ENCODE peak calls at places on chromosomes 7 and 10, in four cellular contexts. One of them, this sample, is unnamed.

GRCh38 chr7:157801109-157801508 is 464.3 kb downstream of the DNAJB6 start:
- DNase-seq in IMR-90: no peak
- DNase-seq in H9: no peak
- DNase-seq in neuronal stem cell: no peak
- DNase-seq in this sample: no peak

GRCh38 chr7:156282816-156283215 is 357.8 kb upstream of the RNF32 start:
- DNase-seq in H9: no peak
- DNase-seq in neuronal stem cell: no peak
- DNase-seq in IMR-90: no peak
- DNase-seq in this sample: no peak

GRCh38 chr10:80946073-80946472 is 408.4 kb downstream of the SH2D4B start:
- DNase-seq in IMR-90: no peak
- DNase-seq in neuronal stem cell: no peak
- DNase-seq in H9: no peak
- DNase-seq in this sample: no peak

GRCh38 chr10:9608592-9608991 is 1409.1 kb upstream of the CELF2 start:
- DNase-seq in neuronal stem cell: no peak
- DNase-seq in IMR-90: peak; percentile 50
- DNase-seq in H9: no peak
- DNase-seq in this sample: peak; percentile 53

GRCh38 chr7:38224392-38224791 is 46.3 kb downstream of the STARD3NL start:
- DNase-seq in neuronal stem cell: no peak
- DNase-seq in IMR-90: peak; percentile 25
- DNase-seq in H9: no peak
- DNase-seq in this sample: peak; percentile 18

GRCh38 chr7:43530553-43531410 is 52.1 kb upstream of the STK17A start:
- DNase-seq in neuronal stem cell: no peak
- DNase-seq in IMR-90: no peak
- DNase-seq in H9: no peak
- DNase-seq in this sample: no peak

GRCh38 chr7:41955475-41956243 is 252.8 kb upstream of the INHBA start:
- DNase-seq in IMR-90: peak; percentile 99
- DNase-seq in neuronal stem cell: peak; percentile 59
- DNase-seq in H9: peak; percentile 76
- DNase-seq in this sample: peak; percentile 95

GRCh38 chr10:103990170-103990930 is 23.4 kb downstream of the SLK start:
- DNase-seq in neuronal stem cell: no peak
- DNase-seq in H9: no peak
- DNase-seq in IMR-90: no peak
- DNase-seq in this sample: no peak

GRCh38 chr7:51589111-51589510 is 272.5 kb upstream of the COBL start:
- DNase-seq in H9: no peak
- DNase-seq in IMR-90: no peak
- DNase-seq in neuronal stem cell: no peak
- DNase-seq in this sample: no peak

GRCh38 chr7:82122290-82122689 is 321.3 kb downstream of the CACNA2D1 start:
- DNase-seq in IMR-90: no peak
- DNase-seq in neuronal stem cell: no peak
- DNase-seq in H9: no peak
- DNase-seq in this sample: no peak

GRCh38 chr10:74910604-74911355 is 84.4 kb downstream of the KAT6B start:
- DNase-seq in H9: no peak
- DNase-seq in neuronal stem cell: no peak
- DNase-seq in IMR-90: peak; percentile 84
- DNase-seq in this sample: peak; percentile 53

GRCh38 chr10:71323407-71323806 is 4.3 kb downstream of the SLC29A3 start:
- DNase-seq in H9: no peak
- DNase-seq in IMR-90: peak; percentile 33
- DNase-seq in neuronal stem cell: no peak
- DNase-seq in this sample: peak; percentile 47

GRCh38 chr10:43235070-43235900 is 31.6 kb downstream of the RASGEF1A start:
- DNase-seq in H9: peak; percentile 17
- DNase-seq in IMR-90: no peak
- DNase-seq in neuronal stem cell: no peak
- DNase-seq in this sample: no peak

GRCh38 chr7:13979671-13980438 is 9.6 kb downstream of the ETV1 start:
- DNase-seq in neuronal stem cell: no peak
- DNase-seq in IMR-90: peak; percentile 85
- DNase-seq in H9: no peak
- DNase-seq in this sample: peak; percentile 60

GRCh38 chr7:155178096-155178495 is 108.0 kb downstream of the HTR5A start:
- DNase-seq in IMR-90: no peak
- DNase-seq in neuronal stem cell: no peak
- DNase-seq in H9: no peak
- DNase-seq in this sample: no peak

GRCh38 chr7:89401099-89401498 is 605.6 kb upstream of the TEX47 start:
- DNase-seq in IMR-90: no peak
- DNase-seq in neuronal stem cell: no peak
- DNase-seq in H9: no peak
- DNase-seq in this sample: no peak

GRCh38 chr10:24449334-24449740 is 240.4 kb downstream of the KIAA1217 start:
- DNase-seq in neuronal stem cell: no peak
- DNase-seq in H9: no peak
- DNase-seq in IMR-90: peak; percentile 64
- DNase-seq in this sample: peak; percentile 38

GRCh38 chr10:35394411-35394851 is 58.1 kb downstream of the CCNY start:
- DNase-seq in H9: no peak
- DNase-seq in IMR-90: no peak
- DNase-seq in neuronal stem cell: no peak
- DNase-seq in this sample: no peak

GRCh38 chr7:143216151-143216550 is 5.7 kb upstream of the TAS2R40 start:
- DNase-seq in neuronal stem cell: no peak
- DNase-seq in IMR-90: peak; percentile 68
- DNase-seq in H9: no peak
- DNase-seq in this sample: no peak

GRCh38 chr7:22447008-22447407 is 53.0 kb downstream of the STEAP1B start:
- DNase-seq in neuronal stem cell: no peak
- DNase-seq in IMR-90: no peak
- DNase-seq in H9: no peak
- DNase-seq in this sample: no peak

GRCh38 chr10:121466424-121466823 is 131.8 kb downstream of the FGFR2 start:
- DNase-seq in H9: no peak
- DNase-seq in neuronal stem cell: no peak
- DNase-seq in IMR-90: no peak
- DNase-seq in this sample: no peak

GRCh38 chr7:85497999-85498398 is 311.1 kb upstream of the SEMA3D start:
- DNase-seq in neuronal stem cell: no peak
- DNase-seq in H9: no peak
- DNase-seq in IMR-90: no peak
- DNase-seq in this sample: no peak

GRCh38 chr7:106736508-106737201 is 75.7 kb upstream of the CCDC71L start:
- DNase-seq in H9: peak; percentile 66
- DNase-seq in IMR-90: peak; percentile 83
- DNase-seq in neuronal stem cell: no peak
- DNase-seq in this sample: peak; percentile 84

GRCh38 chr10:132395704-132396494 is 1.1 kb upstream of the PWWP2B start:
- DNase-seq in neuronal stem cell: no peak
- DNase-seq in H9: peak; percentile 78
- DNase-seq in IMR-90: no peak
- DNase-seq in this sample: peak; percentile 67

GRCh38 chr10:97830064-97830463 is 19.6 kb upstream of the GOLGA7B start:
- DNase-seq in IMR-90: no peak
- DNase-seq in H9: no peak
- DNase-seq in neuronal stem cell: no peak
- DNase-seq in this sample: no peak

GRCh38 chr10:48807786-48808185 is 123.1 kb downstream of the WDFY4 start:
- DNase-seq in neuronal stem cell: no peak
- DNase-seq in IMR-90: no peak
- DNase-seq in H9: no peak
- DNase-seq in this sample: no peak

GRCh38 chr7:157730614-157731013 is 393.8 kb downstream of the DNAJB6 start:
- DNase-seq in neuronal stem cell: no peak
- DNase-seq in IMR-90: no peak
- DNase-seq in H9: no peak
- DNase-seq in this sample: no peak

GRCh38 chr7:112459645-112460044 is 9.4 kb downstream of the IFRD1 start:
- DNase-seq in H9: no peak
- DNase-seq in IMR-90: no peak
- DNase-seq in neuronal stem cell: no peak
- DNase-seq in this sample: no peak

GRCh38 chr7:40234046-40234445 is 99.2 kb downstream of the SUGCT start:
- DNase-seq in IMR-90: no peak
- DNase-seq in neuronal stem cell: no peak
- DNase-seq in H9: no peak
- DNase-seq in this sample: no peak

GRCh38 chr7:114663502-114663901 is 248.9 kb downstream of the FOXP2 start:
- DNase-seq in IMR-90: peak; percentile 34
- DNase-seq in H9: no peak
- DNase-seq in neuronal stem cell: peak; percentile 14
- DNase-seq in this sample: peak; percentile 24

GRCh38 chr10:103652599-103653281 is 159.2 kb downstream of the NEURL1 start:
- DNase-seq in neuronal stem cell: no peak
- DNase-seq in IMR-90: no peak
- DNase-seq in H9: no peak
- DNase-seq in this sample: no peak

GRCh38 chr7:142925413-142925812 is 8.1 kb downstream of the TRPV5 start:
- DNase-seq in IMR-90: no peak
- DNase-seq in neuronal stem cell: no peak
- DNase-seq in H9: peak; percentile 73
- DNase-seq in this sample: no peak

GRCh38 chr10:109933984-109934565 is 10.8 kb upstream of the XPNPEP1 start:
- DNase-seq in neuronal stem cell: no peak
- DNase-seq in H9: peak; percentile 65
- DNase-seq in IMR-90: peak; percentile 52
- DNase-seq in this sample: peak; percentile 21

GRCh38 chr10:91082447-91082846 is 138.0 kb upstream of the PCGF5 start:
- DNase-seq in neuronal stem cell: no peak
- DNase-seq in IMR-90: no peak
- DNase-seq in H9: no peak
- DNase-seq in this sample: no peak
- H2AFZ ChIP-seq in neuronal stem cell: peak overlapping the region; percentile 37
- H2AFZ ChIP-seq in IMR-90: no peak overlapping the region
- H2AFZ ChIP-seq in H9: no peak overlapping the region
- H2AFZ ChIP-seq in this sample: no peak overlapping the region

GRCh38 chr7:130381468-130382312 is 1.4 kb downstream of the CPA1 start:
- DNase-seq in H9: peak; percentile 91
- DNase-seq in IMR-90: no peak
- DNase-seq in neuronal stem cell: no peak
- DNase-seq in this sample: no peak
- H4K91ac ChIP-seq in H9: no peak overlapping the region
- H4K91ac ChIP-seq in IMR-90: peak overlapping the region; percentile 62
- H4K91ac ChIP-seq in neuronal stem cell: peak overlapping the region; percentile 74
- H4K91ac ChIP-seq in this sample: peak overlapping the region; percentile 52

GRCh38 chr7:36207451-36208291 is 54.6 kb downstream of the EEPD1 start:
- DNase-seq in IMR-90: peak; percentile 96
- DNase-seq in neuronal stem cell: no peak
- DNase-seq in H9: no peak
- DNase-seq in this sample: peak; percentile 85
- H3K18ac ChIP-seq in IMR-90: peak overlapping the region; percentile 99
- H3K18ac ChIP-seq in neuronal stem cell: peak overlapping the region; percentile 22
- H3K18ac ChIP-seq in H9: no peak overlapping the region
- H3K18ac ChIP-seq in this sample: peak overlapping the region; percentile 67

GRCh38 chr7:55305130-55305529 is 60.0 kb upstream of the LANCL2 start:
- DNase-seq in IMR-90: no peak
- DNase-seq in neuronal stem cell: no peak
- DNase-seq in H9: no peak
- DNase-seq in this sample: no peak

GRCh38 chr7:55308186-55308929 is 56.8 kb upstream of the LANCL2 start:
- DNase-seq in H9: no peak
- DNase-seq in neuronal stem cell: no peak
- DNase-seq in IMR-90: peak; percentile 87
- DNase-seq in this sample: peak; percentile 41

GRCh38 chr7:55309040-55309991 is 55.8 kb upstream of the LANCL2 start:
- DNase-seq in H9: no peak
- DNase-seq in neuronal stem cell: no peak
- DNase-seq in IMR-90: no peak
- DNase-seq in this sample: no peak

GRCh38 chr7:55306331-55306730 is 58.8 kb upstream of the LANCL2 start:
- DNase-seq in H9: no peak
- DNase-seq in neuronal stem cell: no peak
- DNase-seq in IMR-90: peak; percentile 14
- DNase-seq in this sample: no peak

DNA sequence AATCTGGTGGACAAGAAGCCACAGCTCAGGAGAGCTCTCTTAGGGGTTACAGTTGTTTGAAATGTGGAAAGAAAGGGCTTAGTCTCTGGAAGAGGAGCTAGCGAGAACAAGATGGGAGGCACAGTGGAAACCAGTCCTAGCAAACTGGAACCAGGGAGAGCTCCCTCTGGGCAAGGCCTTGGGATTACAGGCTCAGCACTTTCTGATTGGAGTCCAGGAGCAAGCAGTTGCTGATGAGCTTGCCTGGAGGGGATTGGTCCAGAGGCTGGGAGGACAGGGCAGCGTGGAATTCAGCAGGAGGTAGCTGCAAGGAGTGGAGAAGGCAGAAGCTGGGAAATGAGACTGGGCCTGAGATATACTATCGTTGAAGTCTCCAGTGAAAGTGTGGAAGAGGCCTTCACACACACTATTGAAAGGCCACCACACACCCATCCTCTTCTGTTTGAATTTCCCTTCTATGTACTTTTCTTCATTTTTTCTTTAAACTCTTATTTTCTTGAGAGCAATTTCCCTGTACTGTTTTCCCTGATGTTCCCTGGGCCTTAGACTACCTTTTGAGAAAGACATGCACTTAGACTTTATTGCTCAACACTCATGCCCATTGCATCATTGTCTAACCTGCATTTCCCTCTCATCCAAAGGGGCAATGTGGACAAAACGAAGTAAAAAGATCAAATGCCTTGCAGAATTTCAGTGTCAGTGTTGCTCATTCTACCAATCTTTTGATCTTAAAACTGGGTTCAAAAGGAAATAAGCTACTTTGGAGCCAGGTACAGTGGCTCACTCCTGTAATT is 57.8 kb upstream of the LANCL2 start:
- DNase-seq in H9: peak; percentile 68
- DNase-seq in IMR-90: peak; percentile 12
- DNase-seq in neuronal stem cell: no peak
- DNase-seq in this sample: no peak
- H2AFZ ChIP-seq in H9: no peak overlapping the region
- H2AFZ ChIP-seq in IMR-90: no peak overlapping the region
- H2AFZ ChIP-seq in neuronal stem cell: no peak overlapping the region
- H2AFZ ChIP-seq in this sample: no peak overlapping the region

GRCh38 chr7:122736183-122736582 is 33.5 kb upstream of the RNF148 start:
- DNase-seq in H9: no peak
- DNase-seq in neuronal stem cell: no peak
- DNase-seq in IMR-90: no peak
- DNase-seq in this sample: peak; percentile 4
- H4K91ac ChIP-seq in H9: no peak overlapping the region
- H4K91ac ChIP-seq in neuronal stem cell: no peak overlapping the region
- H4K91ac ChIP-seq in IMR-90: no peak overlapping the region
- H4K91ac ChIP-seq in this sample: no peak overlapping the region

GRCh38 chr7:16913643-16914042 is 31.9 kb upstream of the AGR3 start:
- DNase-seq in neuronal stem cell: no peak
- DNase-seq in IMR-90: no peak
- DNase-seq in H9: peak; percentile 37
- DNase-seq in this sample: no peak
- H3K18ac ChIP-seq in neuronal stem cell: no peak overlapping the region
- H3K18ac ChIP-seq in IMR-90: peak overlapping the region; percentile 32
- H3K18ac ChIP-seq in H9: no peak overlapping the region
- H3K18ac ChIP-seq in this sample: no peak overlapping the region